ENCODE peak calls at places on chromosomes 7 and 10, in nine cellular contexts. P, J, D, M, U, T, L, W and O are unnamed samples.
A peak's percentile ranks its signal among the peaks of the same experiment; 100 is the strongest.

GRCh38 chr7:43204081-43204480 is 91.6 kb downstream of the HECW1 start:
- DNase-seq in J (peak; percentile 75), P (no peak), U (no peak), T (no peak), W (no peak), L (peak; percentile 59), D (no peak), M (peak; percentile 18), O (peak; percentile 36)

GRCh38 chr10:71714592-71714991 is 5.0 kb downstream of the C10orf105 start:
- DNase-seq in M (no peak), J (no peak), L (no peak), T (no peak), P (no peak), U (no peak), D (no peak), W (no peak), O (no peak)

GRCh38 chr7:44062180-44062902 is 3.0 kb downstream of the PGAM2 start:
- DNase-seq in U (no peak), W (no peak), D (no peak), P (no peak), T (no peak), M (no peak), J (no peak), L (no peak), O (no peak)

GRCh38 chr10:3886191-3886590 is 101.2 kb upstream of the KLF6 start:
- DNase-seq in P (peak; percentile 42), L (peak; percentile 50), W (peak; percentile 70), U (no peak), T (no peak), D (peak; percentile 78), J (peak; percentile 84), M (peak; percentile 44), O (no peak)

GRCh38 chr7:29442146-29442545 is 121.5 kb upstream of the PRR15 start:
- DNase-seq in U (peak; percentile 63), D (no peak), J (peak; percentile 77), P (peak; percentile 66), T (no peak), L (peak; percentile 3), M (peak; percentile 49), W (peak; percentile 92), O (peak; percentile 20)

GRCh38 chr7:127473409-127473808 is 80.9 kb upstream of the ZNF800 start:
- DNase-seq in M (no peak), U (no peak), T (no peak), L (no peak), W (no peak), J (no peak), D (no peak), P (no peak), O (no peak)

GRCh38 chr10:34505338-34505737 is 309.8 kb downstream of the PARD3 start:
- DNase-seq in P (no peak), D (no peak), L (no peak), U (no peak), W (no peak), T (no peak), M (peak; percentile 65), J (peak; percentile 34), O (no peak)

GRCh38 chr7:73718905-73719805 is at the start of gene STX1A:
- DNase-seq in J (peak; percentile 72), T (peak; percentile 94), U (peak; percentile 62), D (peak; percentile 81), P (peak; percentile 94), W (peak; percentile 92), M (peak; percentile 77), L (no peak), O (peak; percentile 77)

GRCh38 chr10:114388275-114388674 is 16.0 kb downstream of the AFAP1L2 start:
- DNase-seq in U (no peak), T (no peak), D (no peak), L (no peak), W (no peak), P (no peak), J (no peak), M (peak; percentile 73), O (peak; percentile 45)

GRCh38 chr10:101495324-101495925 is 92.6 kb downstream of the POLL start:
- DNase-seq in L (no peak), U (peak; percentile 45), P (peak; percentile 45), T (no peak), D (no peak), W (peak; percentile 36), M (peak; percentile 13), J (no peak), O (peak; percentile 3)